ENCODE peak calls at places on chromosomes 16 and 17, in six cellular contexts. I, Z, U, O, B and D are unnamed samples.

GRCh38 chr17:37787055-37787720 is 42.3 kb upstream of the HNF1B start:
- DNase-seq in U (no peak), Z (no peak), O (no peak), B (no peak), I (peak), D (no peak)

GRCh38 chr17:82356028-82356427 is 3.0 kb upstream of the TEX19 start:
- DNase-seq in B (no peak), U (no peak), O (no peak), I (peak), Z (no peak), D (no peak)

GRCh38 chr16:28981517-28981916 is 3.3 kb upstream of the LAT start:
- DNase-seq in Z (peak), U (peak), B (no peak), O (no peak), I (peak), D (no peak)

GRCh38 chr16:53129281-53130192 is 74.7 kb downstream of the CHD9 start:
- DNase-seq in U (no peak), O (no peak), I (peak), B (no peak), Z (peak), D (no peak)

GRCh38 chr17:42536372-42537155 is 523 bp downstream of the NAGLU start:
- DNase-seq in Z (peak), U (peak), B (peak), O (peak), I (peak), D (no peak)

GRCh38 chr17:75829747-75830146 is 14.5 kb downstream of the UNC13D start:
- DNase-seq in Z (no peak), B (no peak), U (no peak), O (no peak), I (no peak), D (no peak)

GRCh38 chr17:38632334-38632733 is 26.6 kb upstream of the SRCIN1 start:
- DNase-seq in I (no peak), Z (no peak), O (no peak), B (no peak), U (no peak), D (no peak)

GRCh38 chr17:28347261-28347891 is 10.0 kb downstream of the POLDIP2 start:
- DNase-seq in O (no peak), Z (no peak), U (no peak), B (no peak), I (peak), D (no peak)

GRCh38 chr17:9409430-9409829 is 166.2 kb downstream of the STX8 start:
- DNase-seq in B (no peak), I (no peak), U (no peak), O (no peak), Z (no peak), D (no peak)

GRCh38 chr17:7842380-7842949 is 8.4 kb downstream of the KDM6B start:
- DNase-seq in U (peak), B (peak), Z (no peak), O (peak), I (peak), D (peak)

GRCh38 chr16:10817963-10818941 is at the start of gene TVP23A:
- DNase-seq in U (no peak), O (no peak), Z (no peak), B (no peak), I (no peak), D (no peak)

GRCh38 chr17:16417399-16417798 is 2.0 kb downstream of the TRPV2 start:
- DNase-seq in B (no peak), I (no peak), Z (no peak), U (no peak), O (no peak), D (no peak)